ENCODE peak calls at places on chromosomes 3 and 15, in seven cellular contexts. V is heart right ventricle, U is left lung, R is fibroblast of lung, H is HFF-Myc, I is K562, C is AG10803. N is an unnamed sample.

GRCh38 chr3:137990427-137990826 is 19.5 kb upstream of the CLDN18 start:
- DNase-seq in V (no peak), U (no peak), R (no peak), H (no peak), I (no peak), C (no peak), N (no peak)

GRCh38 chr3:169552533-169552932 is 111.0 kb downstream of the MECOM start:
- DNase-seq in V (no peak), U (no peak), R (peak), H (no peak), I (no peak), C (no peak), N (no peak)

GRCh38 chr3:70849911-70850699 is 537.7 kb upstream of the MDFIC2 start:
- DNase-seq in V (no peak), U (no peak), R (peak), H (peak), I (no peak), C (peak), N (no peak)

GRCh38 chr15:75647370-75648155 is at the start of gene SNX33:
- DNase-seq in V (peak), U (peak), R (peak), H (no peak), I (peak), C (peak), N (no peak)

GRCh38 chr3:53312832-53313231 is 34.5 kb downstream of the DCP1A start:
- DNase-seq in V (no peak), U (no peak), R (no peak), H (no peak), I (no peak), C (no peak), N (no peak)

GRCh38 chr3:8500208-8500961 is 1.2 kb upstream of the LMCD1 start:
- DNase-seq in V (no peak), U (no peak), R (no peak), H (no peak), I (no peak), C (peak), N (no peak)

GRCh38 chr3:82883072-82883471 is 1121.6 kb upstream of the GBE1 start:
- DNase-seq in V (no peak), U (no peak), R (no peak), H (no peak), I (no peak), C (no peak), N (no peak)

GRCh38 chr15:67472957-67473356 is 48.0 kb upstream of the C15orf61 start:
- DNase-seq in V (no peak), U (no peak), R (peak), H (no peak), I (no peak), C (peak), N (no peak)

GRCh38 chr15:94673801-94674200 is 442.4 kb downstream of the MCTP2 start:
- DNase-seq in V (no peak), U (no peak), R (no peak), H (no peak), I (no peak), C (peak), N (no peak)

DNA sequence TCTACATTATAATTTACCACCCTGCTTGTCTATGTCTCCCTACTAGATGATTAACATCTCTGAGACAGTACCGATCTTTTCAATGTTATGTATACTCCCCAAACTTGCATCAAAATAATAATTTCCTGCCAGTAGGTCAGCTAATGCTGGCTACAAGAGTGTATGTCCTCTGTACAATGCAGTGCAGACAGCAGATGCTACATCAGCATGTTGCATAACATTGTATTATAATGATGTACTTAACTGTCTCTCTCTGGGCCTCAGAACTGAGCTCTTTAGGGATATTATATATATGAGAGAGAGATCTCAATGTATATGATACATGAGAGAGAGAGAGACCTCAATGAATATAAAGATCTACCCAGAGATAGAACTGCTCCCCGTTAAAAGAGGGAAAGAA is 456.6 kb downstream of the SHQ1 start:
- DNase-seq in V (no peak), U (no peak), R (no peak), H (no peak), I (no peak), C (no peak), N (no peak)
- TF ChIP-seq CTCF in V (no peak), U (no peak), R (no peak), H (no peak), I (no peak), C (no peak), N (no peak)

GRCh38 chr15:62059108-62059817 is 984 bp downstream of the VPS13C start:
- DNase-seq in V (no peak), U (no peak), R (no peak), H (no peak), I (peak), C (peak), N (no peak)
- TF ChIP-seq CTCF in V (no peak), U (no peak), R (peak), H (no peak), I (no peak), C (peak), N (no peak)

GRCh38 chr3:161064413-161064812 is 40.7 kb downstream of the B3GALNT1 start:
- DNase-seq in V (no peak), U (no peak), R (no peak), H (no peak), I (no peak), C (no peak), N (no peak)

GRCh38 chr3:161069441-161070251 is 35.5 kb downstream of the B3GALNT1 start:
- DNase-seq in V (no peak), U (no peak), R (peak), H (no peak), I (no peak), C (peak), N (no peak)

GRCh38 chr3:161070252-161070930 is 34.8 kb downstream of the B3GALNT1 start:
- DNase-seq in V (no peak), U (no peak), R (no peak), H (no peak), I (no peak), C (no peak), N (no peak)

GRCh38 chr3:161066926-161067325 is 38.2 kb downstream of the B3GALNT1 start:
- DNase-seq in V (no peak), U (no peak), R (no peak), H (no peak), I (no peak), C (no peak), N (no peak)

DNA sequence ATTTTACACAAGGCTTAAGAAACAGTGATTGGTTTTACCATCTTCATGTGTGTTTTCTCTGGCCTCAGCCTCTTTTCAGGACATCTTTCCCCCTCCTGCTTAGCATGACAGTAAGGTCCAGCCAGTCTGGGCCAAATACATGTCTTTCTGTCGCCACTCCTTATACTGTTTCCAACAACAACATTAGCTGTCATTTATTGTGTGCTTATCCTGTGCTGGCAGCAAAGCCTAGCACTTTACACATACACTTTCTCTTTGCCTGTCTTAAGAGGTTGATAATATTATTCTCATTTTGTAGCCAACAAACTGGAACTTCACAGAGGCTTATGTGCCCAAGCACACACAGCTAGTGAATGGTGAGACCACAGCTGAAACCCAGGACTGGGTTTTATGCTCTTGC is 37.8 kb downstream of the B3GALNT1 start:
- DNase-seq in V (no peak), U (no peak), R (no peak), H (no peak), I (no peak), C (no peak), N (no peak)
- TF ChIP-seq CTCF in V (no peak), U (no peak), R (no peak), H (no peak), I (no peak), C (no peak), N (no peak)

GRCh38 chr3:129343643-129344360 is 65.1 kb downstream of the HMCES start:
- DNase-seq in V (peak), U (no peak), R (peak), H (no peak), I (peak), C (peak), N (no peak)
- TF ChIP-seq CTCF in V (peak), U (no peak), R (peak), H (peak), I (peak), C (peak), N (peak)

N was measured in CD14-positive monocyte.